ENCODE peak calls at places on chromosomes 2 and 18, in nine cellular contexts. H is stomach; T is A172; J is left lung; U is B cell; Y is T-cell; O is stimulated activated CD8-positive, alpha-beta memory T cell treated with anti-CD3 and anti-CD28 coated beads, Interleukin-4, amount 100 ng/mL, for 1 hour; K is ACHN; E is activated CD8-positive, alpha-beta memory T cell treated with anti-CD3 and anti-CD28 coated beads for 48 hours. A is an unnamed sample.

GRCh38 chr2:137964066-137964858 is at the start of gene HNMT:
- DNase-seq in O (no peak), E (no peak), H (peak; percentile 58), J (peak; percentile 38), Y (no peak), K (no peak), U (no peak), T (peak; percentile 82), A (no peak)

GRCh38 chr18:60322591-60322990 is 50.0 kb downstream of the MC4R start:
- DNase-seq in Y (no peak), H (no peak), T (no peak), K (no peak), O (no peak), E (no peak), J (no peak), U (no peak), A (no peak)

GRCh38 chr2:219722276-219722883 is 95.0 kb downstream of the SLC4A3 start:
- DNase-seq in K (peak; percentile 55), H (no peak), J (no peak), O (no peak), T (peak; percentile 54), U (no peak), E (no peak), Y (no peak), A (no peak)

GRCh38 chr2:143558665-143559064 is 429.4 kb downstream of the ARHGAP15 start:
- DNase-seq in T (no peak), O (no peak), U (no peak), K (no peak), Y (no peak), E (no peak), J (no peak), H (no peak), A (no peak)

GRCh38 chr2:224062481-224063307 is 23.6 kb upstream of the SERPINE2 start:
- DNase-seq in T (no peak), J (no peak), E (no peak), K (peak; percentile 7), U (no peak), Y (no peak), H (no peak), O (no peak), A (no peak)

GRCh38 chr18:9177047-9177446 is 40.5 kb downstream of the ANKRD12 start:
- DNase-seq in T (no peak), E (no peak), O (no peak), J (no peak), H (no peak), U (no peak), K (no peak), Y (no peak), A (no peak)

GRCh38 chr2:65077898-65078297 is 21.7 kb downstream of the CEP68 start:
- DNase-seq in Y (no peak), E (no peak), H (no peak), O (no peak), T (no peak), J (no peak), U (no peak), K (no peak), A (no peak)

GRCh38 chr18:27062802-27063201 is 122.3 kb downstream of the CHST9 start:
- DNase-seq in U (no peak), Y (no peak), T (no peak), K (no peak), J (no peak), H (no peak), O (no peak), E (no peak), A (no peak)

GRCh38 chr2:64165696-64166095 is 21.5 kb upstream of the PELI1 start:
- DNase-seq in K (no peak), T (no peak), J (no peak), Y (no peak), U (no peak), H (no peak), E (no peak), O (no peak), A (no peak)

GRCh38 chr2:25885933-25886332 is 7.6 kb upstream of the ASXL2 start:
- DNase-seq in U (no peak), T (peak; percentile 86), O (no peak), E (no peak), K (peak; percentile 75), Y (no peak), H (no peak), J (no peak), A (no peak)

GRCh38 chr18:44781890-44782289 is 101.2 kb downstream of the SETBP1 start:
- DNase-seq in E (no peak), Y (no peak), J (no peak), K (no peak), O (no peak), H (no peak), U (no peak), T (no peak), A (no peak)

GRCh38 chr2:157935378-157935726 is 59.2 kb upstream of the ACVR1 start:
- DNase-seq in U (no peak), Y (no peak), E (no peak), H (no peak), J (no peak), T (no peak), K (no peak), O (no peak), A (no peak)

GRCh38 chr18:25279556-25279955 is 72.4 kb downstream of the ZNF521 start:
- DNase-seq in J (no peak), E (no peak), O (no peak), K (no peak), T (no peak), H (no peak), Y (no peak), U (no peak), A (no peak)

GRCh38 chr2:47403829-47404228 is 873 bp downstream of the MSH2 start:
- DNase-seq in T (peak; percentile 33), K (peak; percentile 24), H (peak; percentile 24), J (no peak), Y (no peak), E (no peak), O (no peak), U (no peak), A (no peak)

GRCh38 chr2:1739961-1740713 is 4.2 kb downstream of the PXDN start:
- DNase-seq in U (no peak), T (no peak), H (no peak), E (no peak), J (no peak), Y (no peak), K (no peak), O (no peak), A (no peak)

GRCh38 chr2:140786585-140786984 is 1344.2 kb downstream of the LRP1B start:
- DNase-seq in T (no peak), Y (no peak), O (no peak), U (no peak), H (no peak), J (no peak), K (no peak), E (no peak), A (no peak)

GRCh38 chr2:140990416-140990815 is 1140.4 kb downstream of the LRP1B start:
- DNase-seq in Y (no peak), K (no peak), E (no peak), J (no peak), U (no peak), H (no peak), O (no peak), T (peak; percentile 64), A (no peak)

GRCh38 chr18:45464619-45465018 is 150.7 kb upstream of the SLC14A2 start:
- DNase-seq in K (no peak), U (no peak), H (no peak), E (no peak), O (no peak), T (no peak), J (no peak), Y (no peak), A (no peak)

GRCh38 chr2:217654173-217654572 is 348.6 kb downstream of the TNS1 start:
- DNase-seq in U (no peak), T (no peak), Y (no peak), J (no peak), E (no peak), H (no peak), O (no peak), K (no peak), A (no peak)

GRCh38 chr18:22822024-22822423 is 111.1 kb upstream of the RBBP8 start:
- DNase-seq in O (no peak), Y (no peak), T (peak; percentile 78), H (no peak), U (no peak), K (peak; percentile 24), E (no peak), J (no peak), A (no peak)

GRCh38 chr18:36809590-36810381 is 19.0 kb downstream of the TPGS2 start:
- DNase-seq in Y (peak; percentile 37), U (peak; percentile 63), K (peak; percentile 66), H (peak; percentile 28), O (no peak), T (peak; percentile 62), E (no peak), J (no peak), A (no peak)

GRCh38 chr2:200618590-200619021 is 32.8 kb downstream of the AOX1 start:
- DNase-seq in U (no peak), E (no peak), T (no peak), K (peak; percentile 44), O (no peak), J (no peak), H (no peak), Y (no peak), A (no peak)

GRCh38 chr2:225895126-225895525 is 495.6 kb downstream of the NYAP2 start:
- DNase-seq in H (no peak), K (no peak), O (no peak), U (no peak), Y (no peak), T (no peak), J (no peak), E (no peak), A (no peak)

GRCh38 chr2:119341684-119342083 is 24.9 kb downstream of the C2orf76 start:
- DNase-seq in T (no peak), J (no peak), Y (no peak), H (no peak), K (no peak), U (no peak), E (no peak), O (no peak), A (no peak)

GRCh38 chr2:220162320-220162719 is 534.9 kb downstream of the SLC4A3 start:
- DNase-seq in T (no peak), H (no peak), J (no peak), Y (no peak), O (no peak), K (no peak), U (no peak), E (no peak), A (no peak)

GRCh38 chr2:55885129-55885943 is 38.2 kb downstream of the EFEMP1 start:
- DNase-seq in U (no peak), T (peak; percentile 92), H (no peak), E (no peak), Y (no peak), O (no peak), K (peak; percentile 67), J (no peak), A (peak; percentile 9)

GRCh38 chr2:218858671-218859555 is 692 bp upstream of the WNT6 start:
- DNase-seq in O (no peak), K (no peak), H (no peak), Y (no peak), E (no peak), U (peak; percentile 28), T (no peak), J (no peak), A (no peak)

A was measured in GOT3.